ENCODE peak calls at places on chromosomes 13 and 19, in ten cellular contexts. One of them, this sample, is unnamed.

GRCh38 chr13:33728271-33729037 is 89.5 kb upstream of the RFC3 start:
- DNase-seq in fibroblast of lung: peak
- DNase-seq in fibroblast of pulmonary artery: peak
- DNase-seq in LoVo: no peak
- DNase-seq in OCI-LY7: peak
- DNase-seq in renal cortical epithelial cell: peak
- DNase-seq in NCI-H1105: no peak
- DNase-seq in neuronal stem cell: no peak
- DNase-seq in T-helper 17 cell: no peak
- DNase-seq in activated CD4-positive, alpha-beta T cell treated with anti-CD3 and anti-CD28 coated beads, Interleukin-2, amount 50 U/mL, for 48 hours: no peak
- DNase-seq in this sample: no peak

GRCh38 chr13:108859202-108860012 is 230.0 kb downstream of the MYO16 start:
- DNase-seq in fibroblast of pulmonary artery: peak
- DNase-seq in fibroblast of lung: peak
- DNase-seq in LoVo: peak
- DNase-seq in OCI-LY7: no peak
- DNase-seq in NCI-H1105: no peak
- DNase-seq in neuronal stem cell: no peak
- DNase-seq in renal cortical epithelial cell: peak
- DNase-seq in T-helper 17 cell: no peak
- DNase-seq in activated CD4-positive, alpha-beta T cell treated with anti-CD3 and anti-CD28 coated beads, Interleukin-2, amount 50 U/mL, for 48 hours: no peak
- DNase-seq in this sample: no peak

GRCh38 chr13:80572308-80572676 is 231.4 kb upstream of the SPRY2 start:
- DNase-seq in NCI-H1105: peak
- DNase-seq in neuronal stem cell: no peak
- DNase-seq in LoVo: no peak
- DNase-seq in OCI-LY7: no peak
- DNase-seq in activated CD4-positive, alpha-beta T cell treated with anti-CD3 and anti-CD28 coated beads, Interleukin-2, amount 50 U/mL, for 48 hours: no peak
- DNase-seq in fibroblast of lung: no peak
- DNase-seq in T-helper 17 cell: no peak
- DNase-seq in fibroblast of pulmonary artery: no peak
- DNase-seq in renal cortical epithelial cell: no peak
- DNase-seq in this sample: peak

GRCh38 chr19:10416380-10417257 is 3.7 kb upstream of the PDE4A start:
- DNase-seq in NCI-H1105: peak
- DNase-seq in fibroblast of pulmonary artery: peak
- DNase-seq in renal cortical epithelial cell: peak
- DNase-seq in OCI-LY7: peak
- DNase-seq in T-helper 17 cell: peak
- DNase-seq in neuronal stem cell: peak
- DNase-seq in fibroblast of lung: peak
- DNase-seq in LoVo: peak
- DNase-seq in activated CD4-positive, alpha-beta T cell treated with anti-CD3 and anti-CD28 coated beads, Interleukin-2, amount 50 U/mL, for 48 hours: peak
- DNase-seq in this sample: peak

GRCh38 chr19:45075215-45076028 is 856 bp downstream of the ZNF296 start:
- DNase-seq in T-helper 17 cell: no peak
- DNase-seq in neuronal stem cell: no peak
- DNase-seq in NCI-H1105: peak
- DNase-seq in activated CD4-positive, alpha-beta T cell treated with anti-CD3 and anti-CD28 coated beads, Interleukin-2, amount 50 U/mL, for 48 hours: peak
- DNase-seq in LoVo: peak
- DNase-seq in fibroblast of pulmonary artery: no peak
- DNase-seq in fibroblast of lung: peak
- DNase-seq in renal cortical epithelial cell: peak
- DNase-seq in OCI-LY7: peak
- DNase-seq in this sample: peak

GRCh38 chr13:25286969-25287961 is at the start of gene MTMR6:
- DNase-seq in fibroblast of lung: peak
- DNase-seq in fibroblast of pulmonary artery: peak
- DNase-seq in renal cortical epithelial cell: peak
- DNase-seq in neuronal stem cell: peak
- DNase-seq in activated CD4-positive, alpha-beta T cell treated with anti-CD3 and anti-CD28 coated beads, Interleukin-2, amount 50 U/mL, for 48 hours: peak
- DNase-seq in LoVo: peak
- DNase-seq in NCI-H1105: peak
- DNase-seq in OCI-LY7: peak
- DNase-seq in T-helper 17 cell: peak
- DNase-seq in this sample: peak

GRCh38 chr19:17842663-17843313 is 5.0 kb downstream of the JAK3 start:
- DNase-seq in neuronal stem cell: no peak
- DNase-seq in OCI-LY7: no peak
- DNase-seq in fibroblast of pulmonary artery: no peak
- DNase-seq in NCI-H1105: no peak
- DNase-seq in activated CD4-positive, alpha-beta T cell treated with anti-CD3 and anti-CD28 coated beads, Interleukin-2, amount 50 U/mL, for 48 hours: no peak
- DNase-seq in LoVo: no peak
- DNase-seq in T-helper 17 cell: no peak
- DNase-seq in fibroblast of lung: no peak
- DNase-seq in renal cortical epithelial cell: no peak
- DNase-seq in this sample: no peak

GRCh38 chr13:27960362-27961226 is 8.5 kb downstream of the CDX2 start:
- DNase-seq in fibroblast of lung: peak
- DNase-seq in activated CD4-positive, alpha-beta T cell treated with anti-CD3 and anti-CD28 coated beads, Interleukin-2, amount 50 U/mL, for 48 hours: peak
- DNase-seq in neuronal stem cell: no peak
- DNase-seq in fibroblast of pulmonary artery: peak
- DNase-seq in OCI-LY7: no peak
- DNase-seq in NCI-H1105: peak
- DNase-seq in LoVo: peak
- DNase-seq in renal cortical epithelial cell: peak
- DNase-seq in T-helper 17 cell: no peak
- DNase-seq in this sample: peak

GRCh38 chr13:32164622-32165268 is 133.2 kb downstream of the FRY start:
- DNase-seq in OCI-LY7: peak
- DNase-seq in LoVo: peak
- DNase-seq in fibroblast of pulmonary artery: peak
- DNase-seq in neuronal stem cell: peak
- DNase-seq in T-helper 17 cell: no peak
- DNase-seq in fibroblast of lung: peak
- DNase-seq in NCI-H1105: peak
- DNase-seq in renal cortical epithelial cell: peak
- DNase-seq in activated CD4-positive, alpha-beta T cell treated with anti-CD3 and anti-CD28 coated beads, Interleukin-2, amount 50 U/mL, for 48 hours: peak
- DNase-seq in this sample: peak

GRCh38 chr19:35135389-35135909 is 590 bp upstream of the LGI4 start:
- DNase-seq in LoVo: peak
- DNase-seq in fibroblast of lung: peak
- DNase-seq in NCI-H1105: peak
- DNase-seq in fibroblast of pulmonary artery: peak
- DNase-seq in neuronal stem cell: peak
- DNase-seq in activated CD4-positive, alpha-beta T cell treated with anti-CD3 and anti-CD28 coated beads, Interleukin-2, amount 50 U/mL, for 48 hours: peak
- DNase-seq in renal cortical epithelial cell: peak
- DNase-seq in T-helper 17 cell: peak
- DNase-seq in OCI-LY7: peak
- DNase-seq in this sample: peak

GRCh38 chr19:29404951-29405727 is 120.7 kb upstream of the VSTM2B start:
- DNase-seq in T-helper 17 cell: no peak
- DNase-seq in neuronal stem cell: peak
- DNase-seq in fibroblast of lung: no peak
- DNase-seq in fibroblast of pulmonary artery: no peak
- DNase-seq in activated CD4-positive, alpha-beta T cell treated with anti-CD3 and anti-CD28 coated beads, Interleukin-2, amount 50 U/mL, for 48 hours: no peak
- DNase-seq in renal cortical epithelial cell: no peak
- DNase-seq in OCI-LY7: no peak
- DNase-seq in LoVo: no peak
- DNase-seq in NCI-H1105: peak
- DNase-seq in this sample: peak

GRCh38 chr13:28140433-28141125 is 2.2 kb downstream of the PAN3 start:
- DNase-seq in T-helper 17 cell: no peak
- DNase-seq in neuronal stem cell: no peak
- DNase-seq in renal cortical epithelial cell: peak
- DNase-seq in NCI-H1105: no peak
- DNase-seq in LoVo: no peak
- DNase-seq in fibroblast of pulmonary artery: peak
- DNase-seq in OCI-LY7: no peak
- DNase-seq in fibroblast of lung: no peak
- DNase-seq in activated CD4-positive, alpha-beta T cell treated with anti-CD3 and anti-CD28 coated beads, Interleukin-2, amount 50 U/mL, for 48 hours: no peak
- DNase-seq in this sample: no peak

GRCh38 chr13:95756072-95756471 is 79.1 kb downstream of the DNAJC3 start:
- DNase-seq in OCI-LY7: no peak
- DNase-seq in neuronal stem cell: no peak
- DNase-seq in LoVo: no peak
- DNase-seq in fibroblast of lung: peak
- DNase-seq in fibroblast of pulmonary artery: peak
- DNase-seq in activated CD4-positive, alpha-beta T cell treated with anti-CD3 and anti-CD28 coated beads, Interleukin-2, amount 50 U/mL, for 48 hours: no peak
- DNase-seq in T-helper 17 cell: no peak
- DNase-seq in renal cortical epithelial cell: peak
- DNase-seq in NCI-H1105: no peak
- DNase-seq in this sample: no peak

GRCh38 chr13:84339456-84339855 is 457.2 kb upstream of the SLITRK1 start:
- DNase-seq in LoVo: no peak
- DNase-seq in renal cortical epithelial cell: no peak
- DNase-seq in activated CD4-positive, alpha-beta T cell treated with anti-CD3 and anti-CD28 coated beads, Interleukin-2, amount 50 U/mL, for 48 hours: no peak
- DNase-seq in T-helper 17 cell: no peak
- DNase-seq in fibroblast of lung: no peak
- DNase-seq in fibroblast of pulmonary artery: no peak
- DNase-seq in neuronal stem cell: no peak
- DNase-seq in OCI-LY7: no peak
- DNase-seq in NCI-H1105: no peak
- DNase-seq in this sample: no peak

GRCh38 chr19:51441410-51442390 is 16.6 kb downstream of the SIGLEC8 start:
- DNase-seq in activated CD4-positive, alpha-beta T cell treated with anti-CD3 and anti-CD28 coated beads, Interleukin-2, amount 50 U/mL, for 48 hours: peak
- DNase-seq in LoVo: no peak
- DNase-seq in fibroblast of pulmonary artery: no peak
- DNase-seq in neuronal stem cell: no peak
- DNase-seq in OCI-LY7: peak
- DNase-seq in fibroblast of lung: no peak
- DNase-seq in renal cortical epithelial cell: no peak
- DNase-seq in T-helper 17 cell: peak
- DNase-seq in NCI-H1105: no peak
- DNase-seq in this sample: no peak

This sample was measured in NCI-H748 treated with DMSO at 0.1 percent for 48 hours.